ENCODE peak calls at places on chromosomes 3 and 15, in five cellular contexts. One of them, this sample, is unnamed.

GRCh38 chr15:40333922-40334492 is 6.7 kb downstream of the CCDC9B start:
- DNase-seq in left ventricle myocardium inferior: peak
- DNase-seq in activated CD4-positive, alpha-beta memory T cell treated with anti-CD3 and anti-CD28 coated beads for 36 hours: peak
- DNase-seq in ELR: no peak
- DNase-seq in HT1080: no peak
- DNase-seq in this sample: no peak

GRCh38 chr3:187705164-187705563 is 2.8 kb upstream of the RTP2 start:
- DNase-seq in HT1080: no peak
- DNase-seq in ELR: no peak
- DNase-seq in activated CD4-positive, alpha-beta memory T cell treated with anti-CD3 and anti-CD28 coated beads for 36 hours: no peak
- DNase-seq in left ventricle myocardium inferior: no peak
- DNase-seq in this sample: no peak

GRCh38 chr3:135759651-135760050 is 205.9 kb upstream of the PPP2R3A start:
- DNase-seq in HT1080: peak
- DNase-seq in activated CD4-positive, alpha-beta memory T cell treated with anti-CD3 and anti-CD28 coated beads for 36 hours: no peak
- DNase-seq in left ventricle myocardium inferior: no peak
- DNase-seq in ELR: no peak
- DNase-seq in this sample: no peak

GRCh38 chr3:64143399-64144130 is 81.7 kb downstream of the PRICKLE2 start:
- DNase-seq in left ventricle myocardium inferior: no peak
- DNase-seq in HT1080: peak
- DNase-seq in ELR: peak
- DNase-seq in activated CD4-positive, alpha-beta memory T cell treated with anti-CD3 and anti-CD28 coated beads for 36 hours: no peak
- DNase-seq in this sample: peak

GRCh38 chr3:185940951-185941350 is 3.1 kb upstream of the TRA2B start:
- DNase-seq in left ventricle myocardium inferior: no peak
- DNase-seq in activated CD4-positive, alpha-beta memory T cell treated with anti-CD3 and anti-CD28 coated beads for 36 hours: no peak
- DNase-seq in HT1080: no peak
- DNase-seq in ELR: no peak
- DNase-seq in this sample: no peak

GRCh38 chr15:51051776-51052175 is 42.9 kb downstream of the TNFAIP8L3 start:
- DNase-seq in HT1080: no peak
- DNase-seq in left ventricle myocardium inferior: peak
- DNase-seq in activated CD4-positive, alpha-beta memory T cell treated with anti-CD3 and anti-CD28 coated beads for 36 hours: no peak
- DNase-seq in ELR: no peak
- DNase-seq in this sample: no peak

GRCh38 chr15:80747317-80748053 is 31.7 kb upstream of the CEMIP start:
- DNase-seq in left ventricle myocardium inferior: no peak
- DNase-seq in HT1080: no peak
- DNase-seq in ELR: no peak
- DNase-seq in activated CD4-positive, alpha-beta memory T cell treated with anti-CD3 and anti-CD28 coated beads for 36 hours: no peak
- DNase-seq in this sample: no peak

GRCh38 chr15:40843183-40843884 is 514 bp upstream of the SPINT1 start:
- DNase-seq in HT1080: no peak
- DNase-seq in left ventricle myocardium inferior: no peak
- DNase-seq in activated CD4-positive, alpha-beta memory T cell treated with anti-CD3 and anti-CD28 coated beads for 36 hours: no peak
- DNase-seq in ELR: no peak
- DNase-seq in this sample: no peak

GRCh38 chr3:14467723-14468620 is 65.6 kb downstream of the SLC6A6 start:
- DNase-seq in left ventricle myocardium inferior: no peak
- DNase-seq in HT1080: peak
- DNase-seq in activated CD4-positive, alpha-beta memory T cell treated with anti-CD3 and anti-CD28 coated beads for 36 hours: peak
- DNase-seq in ELR: peak
- DNase-seq in this sample: no peak

GRCh38 chr15:68391084-68391483 is 40.9 kb downstream of the ITGA11 start:
- DNase-seq in HT1080: no peak
- DNase-seq in left ventricle myocardium inferior: no peak
- DNase-seq in ELR: no peak
- DNase-seq in activated CD4-positive, alpha-beta memory T cell treated with anti-CD3 and anti-CD28 coated beads for 36 hours: no peak
- DNase-seq in this sample: no peak

GRCh38 chr15:75517233-75517632 is 61.9 kb downstream of the PTPN9 start:
- DNase-seq in HT1080: no peak
- DNase-seq in ELR: peak
- DNase-seq in activated CD4-positive, alpha-beta memory T cell treated with anti-CD3 and anti-CD28 coated beads for 36 hours: no peak
- DNase-seq in left ventricle myocardium inferior: no peak
- DNase-seq in this sample: no peak

GRCh38 chr3:123807820-123808219 is 76.3 kb downstream of the MYLK start:
- DNase-seq in left ventricle myocardium inferior: no peak
- DNase-seq in HT1080: no peak
- DNase-seq in activated CD4-positive, alpha-beta memory T cell treated with anti-CD3 and anti-CD28 coated beads for 36 hours: no peak
- DNase-seq in ELR: no peak
- DNase-seq in this sample: no peak

GRCh38 chr15:47963265-47963664 is 157.5 kb upstream of the SLC24A5 start:
- DNase-seq in HT1080: no peak
- DNase-seq in left ventricle myocardium inferior: no peak
- DNase-seq in ELR: no peak
- DNase-seq in activated CD4-positive, alpha-beta memory T cell treated with anti-CD3 and anti-CD28 coated beads for 36 hours: no peak
- DNase-seq in this sample: no peak

GRCh38 chr3:9783954-9784353 is 8.3 kb downstream of the TADA3 start:
- DNase-seq in HT1080: no peak
- DNase-seq in left ventricle myocardium inferior: no peak
- DNase-seq in activated CD4-positive, alpha-beta memory T cell treated with anti-CD3 and anti-CD28 coated beads for 36 hours: no peak
- DNase-seq in ELR: no peak
- DNase-seq in this sample: no peak

GRCh38 chr3:129734449-129734848 is 128.0 kb upstream of the PLXND1 start:
- DNase-seq in left ventricle myocardium inferior: no peak
- DNase-seq in ELR: no peak
- DNase-seq in HT1080: no peak
- DNase-seq in activated CD4-positive, alpha-beta memory T cell treated with anti-CD3 and anti-CD28 coated beads for 36 hours: no peak
- DNase-seq in this sample: no peak

GRCh38 chr15:100779331-100780207 is 100.1 kb upstream of the ALDH1A3 start:
- DNase-seq in HT1080: no peak
- DNase-seq in ELR: no peak
- DNase-seq in left ventricle myocardium inferior: no peak
- DNase-seq in activated CD4-positive, alpha-beta memory T cell treated with anti-CD3 and anti-CD28 coated beads for 36 hours: no peak
- DNase-seq in this sample: no peak

GRCh38 chr3:132245547-132245946 is 71.7 kb upstream of the ACP3 start:
- DNase-seq in left ventricle myocardium inferior: no peak
- DNase-seq in ELR: no peak
- DNase-seq in HT1080: no peak
- DNase-seq in activated CD4-positive, alpha-beta memory T cell treated with anti-CD3 and anti-CD28 coated beads for 36 hours: no peak
- DNase-seq in this sample: no peak

GRCh38 chr3:58526124-58526957 is 10.6 kb downstream of the ACOX2 start:
- DNase-seq in HT1080: peak
- DNase-seq in activated CD4-positive, alpha-beta memory T cell treated with anti-CD3 and anti-CD28 coated beads for 36 hours: no peak
- DNase-seq in ELR: peak
- DNase-seq in left ventricle myocardium inferior: no peak
- DNase-seq in this sample: peak

GRCh38 chr3:16069149-16069922 is 105.1 kb upstream of the GALNT15 start:
- DNase-seq in HT1080: peak
- DNase-seq in left ventricle myocardium inferior: no peak
- DNase-seq in activated CD4-positive, alpha-beta memory T cell treated with anti-CD3 and anti-CD28 coated beads for 36 hours: no peak
- DNase-seq in ELR: peak
- DNase-seq in this sample: peak

GRCh38 chr3:186515115-186515514 is 29.1 kb downstream of the CRYGS start:
- DNase-seq in left ventricle myocardium inferior: no peak
- DNase-seq in ELR: no peak
- DNase-seq in HT1080: no peak
- DNase-seq in activated CD4-positive, alpha-beta memory T cell treated with anti-CD3 and anti-CD28 coated beads for 36 hours: peak
- DNase-seq in this sample: no peak

GRCh38 chr3:24086597-24087369 is 141.7 kb downstream of the NR1D2 start:
- DNase-seq in HT1080: peak
- DNase-seq in activated CD4-positive, alpha-beta memory T cell treated with anti-CD3 and anti-CD28 coated beads for 36 hours: no peak
- DNase-seq in left ventricle myocardium inferior: no peak
- DNase-seq in ELR: no peak
- DNase-seq in this sample: no peak

GRCh38 chr3:197244751-197245150 is 53.7 kb downstream of the DLG1 start:
- DNase-seq in HT1080: no peak
- DNase-seq in activated CD4-positive, alpha-beta memory T cell treated with anti-CD3 and anti-CD28 coated beads for 36 hours: no peak
- DNase-seq in ELR: no peak
- DNase-seq in left ventricle myocardium inferior: no peak
- DNase-seq in this sample: no peak

GRCh38 chr15:75181780-75182179 is 19.9 kb upstream of the C15orf39 start:
- DNase-seq in HT1080: no peak
- DNase-seq in activated CD4-positive, alpha-beta memory T cell treated with anti-CD3 and anti-CD28 coated beads for 36 hours: no peak
- DNase-seq in left ventricle myocardium inferior: no peak
- DNase-seq in ELR: no peak
- DNase-seq in this sample: no peak

GRCh38 chr3:120092444-120092843 is 1.8 kb downstream of the GSK3B start:
- DNase-seq in HT1080: no peak
- DNase-seq in left ventricle myocardium inferior: no peak
- DNase-seq in activated CD4-positive, alpha-beta memory T cell treated with anti-CD3 and anti-CD28 coated beads for 36 hours: no peak
- DNase-seq in ELR: peak
- DNase-seq in this sample: no peak